ENCODE peak calls at places on chromosome 10, in eight cellular contexts. One of them, this sample, is unnamed.

GRCh38 chr10:89466599-89467035 is 52.2 kb downstream of the IFIT5 start:
- DNase-seq in ELF-1: peak
- DNase-seq in activated CD4-positive, alpha-beta T cell treated with anti-CD3 and anti-CD28 coated beads for 24 hours: no peak
- DNase-seq in DMS79 treated with DMSO at 0.1 percent for 48 hours: no peak
- DNase-seq in midbrain: no peak
- DNase-seq in spleen: no peak
- DNase-seq in ACHN: peak
- DNase-seq in memory B cell: no peak
- DNase-seq in this sample: no peak

GRCh38 chr10:95755511-95756004 is 405 bp upstream of the ENTPD1 start:
- DNase-seq in ELF-1: peak
- DNase-seq in activated CD4-positive, alpha-beta T cell treated with anti-CD3 and anti-CD28 coated beads for 24 hours: no peak
- DNase-seq in DMS79 treated with DMSO at 0.1 percent for 48 hours: no peak
- DNase-seq in midbrain: peak
- DNase-seq in spleen: peak
- DNase-seq in ACHN: peak
- DNase-seq in memory B cell: no peak
- DNase-seq in this sample: no peak

GRCh38 chr10:23096814-23097549 is 1.6 kb downstream of the MSRB2 start:
- DNase-seq in ELF-1: no peak
- DNase-seq in activated CD4-positive, alpha-beta T cell treated with anti-CD3 and anti-CD28 coated beads for 24 hours: no peak
- DNase-seq in DMS79 treated with DMSO at 0.1 percent for 48 hours: peak
- DNase-seq in midbrain: no peak
- DNase-seq in spleen: no peak
- DNase-seq in ACHN: no peak
- DNase-seq in memory B cell: no peak
- DNase-seq in this sample: peak

GRCh38 chr10:116073451-116073850 is 199.6 kb downstream of the GFRA1 start:
- DNase-seq in ELF-1: no peak
- DNase-seq in activated CD4-positive, alpha-beta T cell treated with anti-CD3 and anti-CD28 coated beads for 24 hours: no peak
- DNase-seq in DMS79 treated with DMSO at 0.1 percent for 48 hours: no peak
- DNase-seq in midbrain: no peak
- DNase-seq in spleen: no peak
- DNase-seq in ACHN: no peak
- DNase-seq in memory B cell: no peak
- DNase-seq in this sample: no peak

GRCh38 chr10:58326967-58327381 is 7.8 kb upstream of the UBE2D1 start:
- DNase-seq in ELF-1: peak
- DNase-seq in activated CD4-positive, alpha-beta T cell treated with anti-CD3 and anti-CD28 coated beads for 24 hours: no peak
- DNase-seq in DMS79 treated with DMSO at 0.1 percent for 48 hours: no peak
- DNase-seq in midbrain: no peak
- DNase-seq in spleen: no peak
- DNase-seq in ACHN: no peak
- DNase-seq in memory B cell: no peak
- DNase-seq in this sample: no peak

GRCh38 chr10:60778214-60778977 is at the start of gene CDK1:
- DNase-seq in ELF-1: peak
- DNase-seq in activated CD4-positive, alpha-beta T cell treated with anti-CD3 and anti-CD28 coated beads for 24 hours: peak
- DNase-seq in DMS79 treated with DMSO at 0.1 percent for 48 hours: peak
- DNase-seq in midbrain: peak
- DNase-seq in spleen: peak
- DNase-seq in ACHN: peak
- DNase-seq in memory B cell: peak
- DNase-seq in this sample: peak

GRCh38 chr10:17432738-17433137 is 21.7 kb downstream of the ST8SIA6 start:
- DNase-seq in ELF-1: no peak
- DNase-seq in activated CD4-positive, alpha-beta T cell treated with anti-CD3 and anti-CD28 coated beads for 24 hours: no peak
- DNase-seq in DMS79 treated with DMSO at 0.1 percent for 48 hours: no peak
- DNase-seq in midbrain: no peak
- DNase-seq in spleen: no peak
- DNase-seq in ACHN: no peak
- DNase-seq in memory B cell: no peak
- DNase-seq in this sample: no peak

GRCh38 chr10:70477661-70478162 is 855 bp upstream of the PALD1 start:
- DNase-seq in ELF-1: no peak
- DNase-seq in activated CD4-positive, alpha-beta T cell treated with anti-CD3 and anti-CD28 coated beads for 24 hours: peak
- DNase-seq in DMS79 treated with DMSO at 0.1 percent for 48 hours: no peak
- DNase-seq in midbrain: no peak
- DNase-seq in spleen: peak
- DNase-seq in ACHN: no peak
- DNase-seq in memory B cell: no peak
- DNase-seq in this sample: no peak

GRCh38 chr10:32943854-32944661 is 14.0 kb downstream of the ITGB1 start:
- DNase-seq in ELF-1: peak
- DNase-seq in activated CD4-positive, alpha-beta T cell treated with anti-CD3 and anti-CD28 coated beads for 24 hours: no peak
- DNase-seq in DMS79 treated with DMSO at 0.1 percent for 48 hours: no peak
- DNase-seq in midbrain: no peak
- DNase-seq in spleen: no peak
- DNase-seq in ACHN: no peak
- DNase-seq in memory B cell: no peak
- DNase-seq in this sample: no peak

GRCh38 chr10:72079356-72079755 is 9.0 kb downstream of the SPOCK2 start:
- DNase-seq in ELF-1: no peak
- DNase-seq in activated CD4-positive, alpha-beta T cell treated with anti-CD3 and anti-CD28 coated beads for 24 hours: no peak
- DNase-seq in DMS79 treated with DMSO at 0.1 percent for 48 hours: no peak
- DNase-seq in midbrain: peak
- DNase-seq in spleen: peak
- DNase-seq in ACHN: no peak
- DNase-seq in memory B cell: peak
- DNase-seq in this sample: no peak

GRCh38 chr10:75108684-75109458 is 2.6 kb upstream of the SAMD8 start:
- DNase-seq in ELF-1: peak
- DNase-seq in activated CD4-positive, alpha-beta T cell treated with anti-CD3 and anti-CD28 coated beads for 24 hours: no peak
- DNase-seq in DMS79 treated with DMSO at 0.1 percent for 48 hours: no peak
- DNase-seq in midbrain: no peak
- DNase-seq in spleen: no peak
- DNase-seq in ACHN: peak
- DNase-seq in memory B cell: no peak
- DNase-seq in this sample: no peak

GRCh38 chr10:86644412-86645110 is 9.8 kb upstream of the OPN4 start:
- DNase-seq in ELF-1: no peak
- DNase-seq in activated CD4-positive, alpha-beta T cell treated with anti-CD3 and anti-CD28 coated beads for 24 hours: no peak
- DNase-seq in DMS79 treated with DMSO at 0.1 percent for 48 hours: no peak
- DNase-seq in midbrain: no peak
- DNase-seq in spleen: peak
- DNase-seq in ACHN: no peak
- DNase-seq in memory B cell: no peak
- DNase-seq in this sample: no peak

GRCh38 chr10:14751576-14752330 is 22.9 kb downstream of the FAM107B start:
- DNase-seq in ELF-1: peak
- DNase-seq in activated CD4-positive, alpha-beta T cell treated with anti-CD3 and anti-CD28 coated beads for 24 hours: no peak
- DNase-seq in DMS79 treated with DMSO at 0.1 percent for 48 hours: no peak
- DNase-seq in midbrain: peak
- DNase-seq in spleen: no peak
- DNase-seq in ACHN: no peak
- DNase-seq in memory B cell: peak
- DNase-seq in this sample: no peak

GRCh38 chr10:115856580-115856979 is 416.4 kb downstream of the GFRA1 start:
- DNase-seq in ELF-1: peak
- DNase-seq in activated CD4-positive, alpha-beta T cell treated with anti-CD3 and anti-CD28 coated beads for 24 hours: no peak
- DNase-seq in DMS79 treated with DMSO at 0.1 percent for 48 hours: no peak
- DNase-seq in midbrain: no peak
- DNase-seq in spleen: no peak
- DNase-seq in ACHN: no peak
- DNase-seq in memory B cell: no peak
- DNase-seq in this sample: no peak

GRCh38 chr10:129867780-129868179 is 96.3 kb downstream of the EBF3 start:
- DNase-seq in ELF-1: no peak
- DNase-seq in activated CD4-positive, alpha-beta T cell treated with anti-CD3 and anti-CD28 coated beads for 24 hours: no peak
- DNase-seq in DMS79 treated with DMSO at 0.1 percent for 48 hours: no peak
- DNase-seq in midbrain: no peak
- DNase-seq in spleen: no peak
- DNase-seq in ACHN: no peak
- DNase-seq in memory B cell: no peak
- DNase-seq in this sample: no peak

GRCh38 chr10:75293456-75293840 is 57.7 kb upstream of the COMTD1 start:
- DNase-seq in ELF-1: no peak
- DNase-seq in activated CD4-positive, alpha-beta T cell treated with anti-CD3 and anti-CD28 coated beads for 24 hours: no peak
- DNase-seq in DMS79 treated with DMSO at 0.1 percent for 48 hours: no peak
- DNase-seq in midbrain: no peak
- DNase-seq in spleen: no peak
- DNase-seq in ACHN: no peak
- DNase-seq in memory B cell: no peak
- DNase-seq in this sample: no peak

GRCh38 chr10:43137701-43137970 is 609 bp upstream of the CSGALNACT2 start:
- DNase-seq in ELF-1: peak
- DNase-seq in activated CD4-positive, alpha-beta T cell treated with anti-CD3 and anti-CD28 coated beads for 24 hours: no peak
- DNase-seq in DMS79 treated with DMSO at 0.1 percent for 48 hours: no peak
- DNase-seq in midbrain: peak
- DNase-seq in spleen: peak
- DNase-seq in ACHN: peak
- DNase-seq in memory B cell: no peak
- DNase-seq in this sample: no peak

GRCh38 chr10:116873134-116873533 is 23.8 kb downstream of the ENO4 start:
- DNase-seq in ELF-1: no peak
- DNase-seq in activated CD4-positive, alpha-beta T cell treated with anti-CD3 and anti-CD28 coated beads for 24 hours: no peak
- DNase-seq in DMS79 treated with DMSO at 0.1 percent for 48 hours: no peak
- DNase-seq in midbrain: no peak
- DNase-seq in spleen: no peak
- DNase-seq in ACHN: no peak
- DNase-seq in memory B cell: no peak
- DNase-seq in this sample: no peak

GRCh38 chr10:6173203-6173602 is 29.5 kb upstream of the PFKFB3 start:
- DNase-seq in ELF-1: peak
- DNase-seq in activated CD4-positive, alpha-beta T cell treated with anti-CD3 and anti-CD28 coated beads for 24 hours: peak
- DNase-seq in DMS79 treated with DMSO at 0.1 percent for 48 hours: no peak
- DNase-seq in midbrain: no peak
- DNase-seq in spleen: no peak
- DNase-seq in ACHN: no peak
- DNase-seq in memory B cell: no peak
- DNase-seq in this sample: no peak

GRCh38 chr10:29248987-29249386 is 39.9 kb upstream of the LYZL1 start:
- DNase-seq in ELF-1: no peak
- DNase-seq in activated CD4-positive, alpha-beta T cell treated with anti-CD3 and anti-CD28 coated beads for 24 hours: no peak
- DNase-seq in DMS79 treated with DMSO at 0.1 percent for 48 hours: no peak
- DNase-seq in midbrain: no peak
- DNase-seq in spleen: no peak
- DNase-seq in ACHN: no peak
- DNase-seq in memory B cell: no peak
- DNase-seq in this sample: no peak

GRCh38 chr10:124417846-124418725 is 637 bp downstream of the OAT start:
- DNase-seq in ELF-1: peak
- DNase-seq in activated CD4-positive, alpha-beta T cell treated with anti-CD3 and anti-CD28 coated beads for 24 hours: peak
- DNase-seq in DMS79 treated with DMSO at 0.1 percent for 48 hours: peak
- DNase-seq in midbrain: peak
- DNase-seq in spleen: peak
- DNase-seq in ACHN: peak
- DNase-seq in memory B cell: peak
- DNase-seq in this sample: no peak

GRCh38 chr10:95287281-95287680 is 3.5 kb downstream of the PDLIM1 start:
- DNase-seq in ELF-1: no peak
- DNase-seq in activated CD4-positive, alpha-beta T cell treated with anti-CD3 and anti-CD28 coated beads for 24 hours: no peak
- DNase-seq in DMS79 treated with DMSO at 0.1 percent for 48 hours: peak
- DNase-seq in midbrain: no peak
- DNase-seq in spleen: no peak
- DNase-seq in ACHN: no peak
- DNase-seq in memory B cell: no peak
- DNase-seq in this sample: no peak

GRCh38 chr10:87817291-87817872 is 644 bp downstream of the ATAD1 start:
- DNase-seq in ELF-1: no peak
- DNase-seq in activated CD4-positive, alpha-beta T cell treated with anti-CD3 and anti-CD28 coated beads for 24 hours: no peak
- DNase-seq in DMS79 treated with DMSO at 0.1 percent for 48 hours: no peak
- DNase-seq in midbrain: no peak
- DNase-seq in spleen: no peak
- DNase-seq in ACHN: peak
- DNase-seq in memory B cell: peak
- DNase-seq in this sample: no peak

GRCh38 chr10:100506596-100507356 is 12.9 kb downstream of the SEC31B start:
- DNase-seq in ELF-1: no peak
- DNase-seq in activated CD4-positive, alpha-beta T cell treated with anti-CD3 and anti-CD28 coated beads for 24 hours: no peak
- DNase-seq in DMS79 treated with DMSO at 0.1 percent for 48 hours: no peak
- DNase-seq in midbrain: no peak
- DNase-seq in spleen: no peak
- DNase-seq in ACHN: peak
- DNase-seq in memory B cell: no peak
- DNase-seq in this sample: no peak

GRCh38 chr10:5070648-5071410 is 23.4 kb upstream of the AKR1C3 start:
- DNase-seq in ELF-1: no peak
- DNase-seq in activated CD4-positive, alpha-beta T cell treated with anti-CD3 and anti-CD28 coated beads for 24 hours: no peak
- DNase-seq in DMS79 treated with DMSO at 0.1 percent for 48 hours: no peak
- DNase-seq in midbrain: no peak
- DNase-seq in spleen: no peak
- DNase-seq in ACHN: no peak
- DNase-seq in memory B cell: no peak
- DNase-seq in this sample: no peak

GRCh38 chr10:67115972-67116371 is 190.1 kb downstream of the LRRTM3 start:
- DNase-seq in ELF-1: no peak
- DNase-seq in activated CD4-positive, alpha-beta T cell treated with anti-CD3 and anti-CD28 coated beads for 24 hours: no peak
- DNase-seq in DMS79 treated with DMSO at 0.1 percent for 48 hours: no peak
- DNase-seq in midbrain: no peak
- DNase-seq in spleen: no peak
- DNase-seq in ACHN: no peak
- DNase-seq in memory B cell: no peak
- DNase-seq in this sample: no peak

GRCh38 chr10:128629111-128630096 is 503.2 kb upstream of the MKI67 start:
- DNase-seq in ELF-1: peak
- DNase-seq in activated CD4-positive, alpha-beta T cell treated with anti-CD3 and anti-CD28 coated beads for 24 hours: no peak
- DNase-seq in DMS79 treated with DMSO at 0.1 percent for 48 hours: no peak
- DNase-seq in midbrain: no peak
- DNase-seq in spleen: no peak
- DNase-seq in ACHN: peak
- DNase-seq in memory B cell: no peak
- DNase-seq in this sample: no peak

GRCh38 chr10:87500646-87501048 is 4.0 kb upstream of the MINPP1 start:
- DNase-seq in ELF-1: no peak
- DNase-seq in activated CD4-positive, alpha-beta T cell treated with anti-CD3 and anti-CD28 coated beads for 24 hours: no peak
- DNase-seq in DMS79 treated with DMSO at 0.1 percent for 48 hours: no peak
- DNase-seq in midbrain: no peak
- DNase-seq in spleen: no peak
- DNase-seq in ACHN: no peak
- DNase-seq in memory B cell: no peak
- DNase-seq in this sample: no peak

GRCh38 chr10:117804470-117805011 is 242.2 kb downstream of the RAB11FIP2 start:
- DNase-seq in ELF-1: no peak
- DNase-seq in activated CD4-positive, alpha-beta T cell treated with anti-CD3 and anti-CD28 coated beads for 24 hours: no peak
- DNase-seq in DMS79 treated with DMSO at 0.1 percent for 48 hours: peak
- DNase-seq in midbrain: peak
- DNase-seq in spleen: no peak
- DNase-seq in ACHN: no peak
- DNase-seq in memory B cell: no peak
- DNase-seq in this sample: no peak

GRCh38 chr10:1199897-1200721 is 143.9 kb downstream of the WDR37 start:
- DNase-seq in ELF-1: no peak
- DNase-seq in activated CD4-positive, alpha-beta T cell treated with anti-CD3 and anti-CD28 coated beads for 24 hours: no peak
- DNase-seq in DMS79 treated with DMSO at 0.1 percent for 48 hours: no peak
- DNase-seq in midbrain: peak
- DNase-seq in spleen: peak
- DNase-seq in ACHN: no peak
- DNase-seq in memory B cell: no peak
- DNase-seq in this sample: no peak

GRCh38 chr10:100183482-100183881 is 2.3 kb downstream of the ERLIN1 start:
- DNase-seq in ELF-1: no peak
- DNase-seq in activated CD4-positive, alpha-beta T cell treated with anti-CD3 and anti-CD28 coated beads for 24 hours: no peak
- DNase-seq in DMS79 treated with DMSO at 0.1 percent for 48 hours: no peak
- DNase-seq in midbrain: no peak
- DNase-seq in spleen: no peak
- DNase-seq in ACHN: no peak
- DNase-seq in memory B cell: no peak
- DNase-seq in this sample: no peak

GRCh38 chr10:120229641-120230040 is 227.4 kb upstream of the PLPP4 start:
- DNase-seq in ELF-1: no peak
- DNase-seq in activated CD4-positive, alpha-beta T cell treated with anti-CD3 and anti-CD28 coated beads for 24 hours: no peak
- DNase-seq in DMS79 treated with DMSO at 0.1 percent for 48 hours: no peak
- DNase-seq in midbrain: no peak
- DNase-seq in spleen: no peak
- DNase-seq in ACHN: no peak
- DNase-seq in memory B cell: no peak
- DNase-seq in this sample: no peak

GRCh38 chr10:98041352-98042043 is 11.1 kb upstream of the CRTAC1 start:
- DNase-seq in ELF-1: peak
- DNase-seq in activated CD4-positive, alpha-beta T cell treated with anti-CD3 and anti-CD28 coated beads for 24 hours: peak
- DNase-seq in DMS79 treated with DMSO at 0.1 percent for 48 hours: no peak
- DNase-seq in midbrain: peak
- DNase-seq in spleen: no peak
- DNase-seq in ACHN: peak
- DNase-seq in memory B cell: peak
- DNase-seq in this sample: no peak

GRCh38 chr10:49803988-49804387 is 41.9 kb upstream of the OGDHL start:
- DNase-seq in ELF-1: no peak
- DNase-seq in activated CD4-positive, alpha-beta T cell treated with anti-CD3 and anti-CD28 coated beads for 24 hours: no peak
- DNase-seq in DMS79 treated with DMSO at 0.1 percent for 48 hours: no peak
- DNase-seq in midbrain: no peak
- DNase-seq in spleen: no peak
- DNase-seq in ACHN: no peak
- DNase-seq in memory B cell: no peak
- DNase-seq in this sample: no peak

This sample was measured in AG04449.